ENCODE peak calls at places on chromosomes 13 and 19, in ten cellular contexts. S is ovary; H is tibial artery; P is CD8-positive, alpha-beta T cell; V is heart left ventricle; A is AG04450; I is breast epithelium; B is fibroblast of lung; X is Peyer's patch; J is B cell. U is an unnamed sample.

GRCh38 chr13:40464349-40464748 is 202.1 kb downstream of the FOXO1 start:
- DNase-seq in S (no peak), H (no peak), P (no peak), V (no peak), A (no peak), I (no peak), B (no peak), X (peak), J (peak), U (no peak)

GRCh38 chr13:79096099-79096498 is 310.0 kb downstream of the RBM26 start:
- DNase-seq in S (no peak), H (no peak), P (no peak), V (no peak), A (no peak), I (no peak), B (no peak), X (no peak), J (no peak), U (no peak)

GRCh38 chr13:48120246-48120645 is 25.3 kb upstream of the MED4 start:
- DNase-seq in S (no peak), H (no peak), P (no peak), V (no peak), A (no peak), I (no peak), B (no peak), X (no peak), J (no peak), U (no peak)

GRCh38 chr13:33081666-33082065 is 65.4 kb downstream of the KL start:
- DNase-seq in S (no peak), H (no peak), P (no peak), V (no peak), A (no peak), I (no peak), B (no peak), X (no peak), J (no peak), U (no peak)

GRCh38 chr13:93861818-93862217 is 617.7 kb downstream of the DCT start:
- DNase-seq in S (no peak), H (no peak), P (no peak), V (no peak), A (peak), I (no peak), B (peak), X (no peak), J (no peak), U (no peak)

GRCh38 chr19:40442328-40443130 is 1.6 kb downstream of the SERTAD3 start:
- DNase-seq in S (no peak), H (no peak), P (peak), V (no peak), A (no peak), I (no peak), B (no peak), X (no peak), J (no peak), U (no peak)

GRCh38 chr19:38975214-38975860 is at the start of gene FBXO17:
- DNase-seq in S (no peak), H (peak), P (no peak), V (peak), A (no peak), I (no peak), B (peak), X (no peak), J (no peak), U (peak)

GRCh38 chr19:32168111-32168510 is 177.3 kb upstream of the ZNF507 start:
- DNase-seq in S (no peak), H (no peak), P (no peak), V (no peak), A (no peak), I (no peak), B (no peak), X (no peak), J (no peak), U (no peak)

GRCh38 chr13:109180905-109181425 is 551.6 kb downstream of the MYO16 start:
- DNase-seq in S (no peak), H (no peak), P (no peak), V (no peak), A (peak), I (no peak), B (peak), X (no peak), J (no peak), U (no peak)

GRCh38 chr19:42469311-42470239 is 26.8 kb upstream of the CXCL17 start:
- DNase-seq in S (no peak), H (no peak), P (no peak), V (no peak), A (no peak), I (no peak), B (peak), X (no peak), J (no peak), U (no peak)

GRCh38 chr19:22733691-22734090 is 50.3 kb downstream of the ZNF99 start:
- DNase-seq in S (no peak), H (no peak), P (no peak), V (no peak), A (no peak), I (no peak), B (no peak), X (no peak), J (no peak), U (no peak)

GRCh38 chr19:30253581-30253996 is 118.6 kb upstream of the ZNF536 start:
- DNase-seq in S (no peak), H (no peak), P (no peak), V (no peak), A (no peak), I (no peak), B (no peak), X (no peak), J (no peak), U (no peak)

GRCh38 chr19:38922482-38922881 is 8.1 kb downstream of the SARS2 start:
- DNase-seq in S (no peak), H (no peak), P (no peak), V (no peak), A (no peak), I (no peak), B (no peak), X (no peak), J (no peak), U (no peak)

GRCh38 chr13:63427170-63427569 is 2011.5 kb upstream of the PCDH20 start:
- DNase-seq in S (no peak), H (no peak), P (no peak), V (no peak), A (no peak), I (no peak), B (no peak), X (no peak), J (no peak), U (no peak)

GRCh38 chr13:100811431-100811830 is 136.8 kb upstream of the TMTC4 start:
- DNase-seq in S (no peak), H (no peak), P (no peak), V (no peak), A (no peak), I (no peak), B (no peak), X (no peak), J (no peak), U (no peak)

GRCh38 chr13:61383101-61383500 is 32.5 kb downstream of the PCDH20 start:
- DNase-seq in S (no peak), H (no peak), P (no peak), V (no peak), A (no peak), I (no peak), B (no peak), X (no peak), J (no peak), U (no peak)

GRCh38 chr19:33438016-33438671 is 64.6 kb downstream of the CEBPG start:
- DNase-seq in S (no peak), H (no peak), P (no peak), V (peak), A (no peak), I (no peak), B (peak), X (no peak), J (no peak), U (peak)

GRCh38 chr19:7894612-7895309 is 6.5 kb downstream of the LRRC8E start:
- DNase-seq in S (no peak), H (no peak), P (no peak), V (no peak), A (no peak), I (no peak), B (no peak), X (no peak), J (no peak), U (no peak)
- TF ChIP-seq CTCF in S (no peak), H (no peak), P (no peak), V (no peak), A (no peak), I (no peak), B (no peak), X (no peak), J (no peak), U (no peak)

GRCh38 chr13:31050486-31051400 is 111.0 kb downstream of the HSPH1 start:
- DNase-seq in S (no peak), H (no peak), P (no peak), V (no peak), A (no peak), I (no peak), B (no peak), X (no peak), J (no peak), U (no peak)
- TF ChIP-seq CTCF in S (no peak), H (peak), P (no peak), V (no peak), A (peak), I (no peak), B (peak), X (no peak), J (no peak), U (no peak)

GRCh38 chr19:48591021-48591420 is 15.5 kb upstream of the SPACA4 start:
- DNase-seq in S (no peak), H (no peak), P (no peak), V (no peak), A (no peak), I (no peak), B (no peak), X (no peak), J (no peak), U (no peak)
- TF ChIP-seq CTCF in S (no peak), H (no peak), P (no peak), V (no peak), A (peak), I (no peak), B (no peak), X (no peak), J (no peak), U (no peak)

DNA sequence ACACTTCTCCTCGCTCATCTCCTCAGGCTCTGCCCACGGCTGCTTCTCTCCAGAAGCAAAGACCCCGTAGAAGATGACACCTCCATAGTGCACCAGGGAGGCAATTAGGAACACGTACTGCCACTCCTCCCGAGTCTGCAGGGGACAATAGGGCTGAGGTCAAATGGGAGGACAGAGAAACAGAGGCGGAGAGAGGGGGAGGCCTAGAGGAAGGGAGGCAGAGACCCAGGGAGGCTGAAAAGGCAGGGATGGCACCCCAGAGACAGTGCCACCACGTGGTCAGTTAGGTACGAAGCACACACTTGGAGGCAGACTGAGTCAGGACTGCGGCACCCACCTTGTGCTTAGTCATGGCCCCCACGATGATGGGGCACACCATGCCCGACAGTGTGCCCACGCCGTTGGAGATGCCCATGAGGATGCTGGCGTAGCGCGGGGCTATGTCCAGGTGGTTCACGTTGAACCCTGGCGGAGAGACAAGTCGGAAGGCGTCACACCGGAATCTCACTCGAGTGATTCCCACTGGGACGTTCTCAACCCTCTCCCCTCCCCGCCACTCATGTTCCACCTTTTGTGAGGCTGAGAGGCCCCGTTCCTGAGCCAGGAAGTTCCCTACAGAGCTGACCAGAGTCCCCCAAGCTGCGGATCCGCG is 5.6 kb downstream of the GFY start:
- DNase-seq in S (no peak), H (no peak), P (no peak), V (no peak), A (no peak), I (no peak), B (no peak), X (no peak), J (no peak), U (no peak)
- TF ChIP-seq CTCF in S (no peak), H (no peak), P (peak), V (no peak), A (peak), I (no peak), B (no peak), X (no peak), J (peak), U (peak)

GRCh38 chr13:28659611-28659970 is 661 bp downstream of the POMP start:
- DNase-seq in S (no peak), H (no peak), P (no peak), V (no peak), A (no peak), I (no peak), B (peak), X (no peak), J (no peak), U (no peak)
- TF ChIP-seq CTCF in S (no peak), H (no peak), P (no peak), V (no peak), A (no peak), I (no peak), B (no peak), X (no peak), J (no peak), U (no peak)

DNA sequence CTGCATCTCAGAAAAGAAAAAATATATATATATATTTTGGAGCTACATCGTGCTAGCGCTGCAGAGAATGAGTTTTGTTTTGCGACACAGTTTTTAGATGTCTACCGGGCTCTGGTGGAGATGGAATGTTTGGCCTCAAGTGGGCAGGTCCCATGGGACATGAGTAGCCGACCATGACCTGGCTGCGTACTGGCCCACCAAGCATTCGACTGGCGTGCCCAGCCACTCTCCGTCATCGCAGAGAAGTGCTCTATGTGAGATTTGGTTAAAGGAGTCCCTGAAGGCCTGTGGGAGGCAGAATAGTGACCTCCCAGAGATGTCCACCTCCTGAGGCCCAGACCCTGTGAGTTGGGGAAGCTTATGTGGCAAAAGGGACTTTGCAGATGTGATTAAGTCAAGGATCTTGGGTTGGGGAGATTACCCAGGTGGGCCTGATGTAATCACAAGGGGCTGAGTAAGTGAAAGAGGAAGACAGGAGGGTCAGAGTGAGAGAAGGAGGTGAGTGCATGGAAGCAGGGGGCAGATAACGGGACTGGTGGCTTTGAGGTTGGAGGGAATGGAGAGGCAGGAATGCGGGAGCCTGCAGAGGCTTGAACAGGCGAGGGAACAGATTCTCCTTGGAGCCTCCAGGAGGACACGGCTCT is 817 bp upstream of the LILRB4 start:
- DNase-seq in S (no peak), H (no peak), P (no peak), V (no peak), A (no peak), I (no peak), B (no peak), X (no peak), J (peak), U (no peak)
- TF ChIP-seq CTCF in S (no peak), H (no peak), P (no peak), V (no peak), A (no peak), I (no peak), B (no peak), X (no peak), J (no peak), U (no peak)

GRCh38 chr19:12730054-12730453 is 4.4 kb downstream of the TRIR start:
- DNase-seq in S (no peak), H (no peak), P (no peak), V (no peak), A (no peak), I (no peak), B (no peak), X (no peak), J (peak), U (no peak)

GRCh38 chr19:12731337-12731736 is 3.1 kb downstream of the TRIR start:
- DNase-seq in S (no peak), H (no peak), P (no peak), V (no peak), A (no peak), I (no peak), B (no peak), X (no peak), J (no peak), U (no peak)

GRCh38 chr19:12736854-12737665 is at the start of gene GET3:
- DNase-seq in S (peak), H (peak), P (peak), V (peak), A (peak), I (peak), B (peak), X (peak), J (peak), U (peak)

GRCh38 chr19:12733907-12734214 is 623 bp downstream of the TRIR start:
- DNase-seq in S (no peak), H (no peak), P (no peak), V (no peak), A (no peak), I (no peak), B (no peak), X (no peak), J (no peak), U (no peak)

DNA sequence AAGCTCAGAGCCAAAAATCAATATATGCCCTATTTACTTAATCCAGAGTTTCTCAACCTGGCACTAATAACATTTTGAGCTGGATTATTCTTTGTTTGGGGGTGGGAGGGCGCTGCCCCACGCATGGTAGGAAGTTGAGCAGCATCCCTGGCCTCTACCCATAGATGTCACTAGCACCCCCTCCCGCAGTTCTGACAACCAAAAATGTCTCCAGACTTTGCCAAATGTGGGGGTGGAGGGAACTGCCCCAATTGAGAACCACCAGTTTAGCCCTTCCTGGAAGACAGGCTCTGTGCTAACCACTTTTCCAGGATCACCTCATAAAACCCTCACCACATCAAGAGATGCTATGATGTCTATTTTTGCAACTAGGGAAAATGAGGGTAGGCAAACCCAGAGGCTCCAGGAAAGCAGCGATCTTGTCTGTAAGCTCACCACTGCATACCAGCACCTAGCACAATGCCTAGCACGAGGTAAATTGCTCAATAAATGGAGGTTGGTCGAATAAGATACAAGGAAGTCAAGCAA is 1.1 kb downstream of the TRIR start:
- DNase-seq in S (no peak), H (no peak), P (peak), V (no peak), A (no peak), I (no peak), B (peak), X (peak), J (peak), U (no peak)
- TF ChIP-seq CTCF in S (no peak), H (no peak), P (peak), V (peak), A (peak), I (no peak), B (peak), X (no peak), J (peak), U (no peak)

DNA sequence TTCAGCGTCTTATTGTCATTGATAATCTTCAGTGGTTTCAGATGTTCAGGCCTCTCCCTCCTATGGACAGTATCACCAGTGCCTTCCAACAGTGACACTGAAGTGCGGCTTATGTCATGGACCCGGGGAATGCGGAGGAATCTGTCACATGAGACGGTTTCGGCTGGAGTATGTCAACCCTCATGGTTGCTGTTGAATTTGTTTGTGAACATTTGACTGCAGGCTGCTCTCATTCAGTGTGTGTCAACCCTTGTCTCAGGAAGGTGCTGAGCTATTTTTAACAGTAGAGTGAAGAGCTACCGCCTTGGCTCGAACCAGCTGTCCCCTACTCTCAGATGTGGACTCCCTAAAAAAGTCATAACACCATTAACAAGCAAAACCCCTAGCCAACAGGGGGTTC is 138.8 kb upstream of the RNF113B start:
- DNase-seq in S (no peak), H (no peak), P (no peak), V (no peak), A (no peak), I (no peak), B (no peak), X (no peak), J (no peak), U (no peak)
- TF ChIP-seq CTCF in S (no peak), H (no peak), P (no peak), V (no peak), A (no peak), I (no peak), B (no peak), X (no peak), J (no peak), U (no peak)